ENCODE peak calls at places on chromosome 16, in four cellular contexts. J is OCI-LY7, O is body of pancreas, S is retinal pigment epithelial cell. P is an unnamed sample.

GRCh38 chr16:85328665-85329058 is 216.4 kb upstream of the CIBAR2 start:
- DNase-seq in J (no peak), O (no peak), S (no peak), P (no peak)

GRCh38 chr16:68760671-68761275 is 23.7 kb downstream of the CDH1 start:
- DNase-seq in J (peak), O (peak), S (no peak), P (peak)

GRCh38 chr16:10368984-10369551 is 16.8 kb upstream of the ATF7IP2 start:
- DNase-seq in J (peak), O (no peak), S (no peak), P (no peak)

GRCh38 chr16:75627856-75628255 is 4.8 kb upstream of the ADAT1 start:
- DNase-seq in J (no peak), O (no peak), S (no peak), P (no peak)

GRCh38 chr16:68902376-68903345 is 59.3 kb downstream of the TANGO6 start:
- DNase-seq in J (peak), O (peak), S (peak), P (no peak)

GRCh38 chr16:4920826-4921225 is 16.1 kb downstream of the PPL start:
- DNase-seq in J (no peak), O (no peak), S (no peak), P (no peak)

GRCh38 chr16:6957676-6958075 is 375.0 kb upstream of the RBFOX1 start:
- DNase-seq in J (no peak), O (no peak), S (no peak), P (no peak)

GRCh38 chr16:85650864-85651811 is 37.6 kb downstream of the GINS2 start:
- DNase-seq in J (peak), O (peak), S (no peak), P (no peak)

GRCh38 chr16:75653926-75654325 is 6.4 kb downstream of the TERF2IP start:
- DNase-seq in J (peak), O (no peak), S (no peak), P (no peak)

GRCh38 chr16:22623351-22623781 is 112.7 kb downstream of the NPIPB5 start:
- DNase-seq in J (no peak), O (no peak), S (no peak), P (no peak)

GRCh38 chr16:75789237-75789636 is 62.9 kb upstream of the CPHXL start:
- DNase-seq in J (peak), O (no peak), S (peak), P (no peak)

GRCh38 chr16:27969574-27969973 is 93.9 kb downstream of the GSG1L start:
- DNase-seq in J (no peak), O (no peak), S (no peak), P (no peak)

GRCh38 chr16:28491080-28491969 is 549 bp downstream of the CLN3 start:
- DNase-seq in J (peak), O (peak), S (no peak), P (no peak)

P was measured in T-helper 2 cell.